ENCODE peak calls at places on chromosomes 6 and 20, in six cellular contexts. Z is lower leg skin, L is AG04450, N is HCT116, A is psoas muscle, I is OCI-LY7. M is an unnamed sample.

GRCh38 chr6:21731411-21732031 is 138.0 kb downstream of the SOX4 start:
- DNase-seq in A (no peak), Z (no peak), N (no peak), L (no peak), I (no peak), M (no peak)

GRCh38 chr20:36862857-36863668 is 12.9 kb upstream of the TLDC2 start:
- DNase-seq in N (no peak), Z (no peak), A (no peak), I (no peak), L (no peak), M (no peak)

GRCh38 chr6:79269877-79270276 is 35.4 kb upstream of the HMGN3 start:
- DNase-seq in Z (peak), N (no peak), L (no peak), A (no peak), I (no peak), M (peak)

GRCh38 chr6:13447949-13448724 is 39.3 kb downstream of the GFOD1 start:
- DNase-seq in Z (no peak), I (no peak), N (no peak), L (no peak), A (no peak), M (no peak)

GRCh38 chr6:118283759-118284158 is 264.3 kb upstream of the PLN start:
- DNase-seq in I (peak), Z (no peak), A (no peak), N (peak), L (peak), M (no peak)

GRCh38 chr6:155177369-155177961 is 86.3 kb upstream of the CLDN20 start:
- DNase-seq in A (no peak), N (peak), I (peak), Z (peak), L (peak), M (no peak)

GRCh38 chr6:21767891-21768659 is 174.5 kb downstream of the SOX4 start:
- DNase-seq in N (no peak), Z (no peak), A (no peak), I (no peak), L (no peak), M (peak)

GRCh38 chr20:63172726-63173125 is 43.2 kb downstream of the YTHDF1 start:
- DNase-seq in Z (no peak), N (peak), I (peak), A (no peak), L (no peak), M (no peak)

GRCh38 chr6:15544321-15544900 is 118.4 kb downstream of the DTNBP1 start:
- DNase-seq in N (no peak), Z (no peak), A (no peak), I (no peak), L (no peak), M (peak)

GRCh38 chr6:11143394-11144371 is 32.2 kb upstream of the ERVFRD-1 start:
- DNase-seq in N (peak), A (peak), L (peak), Z (peak), I (no peak), M (peak)

DNA sequence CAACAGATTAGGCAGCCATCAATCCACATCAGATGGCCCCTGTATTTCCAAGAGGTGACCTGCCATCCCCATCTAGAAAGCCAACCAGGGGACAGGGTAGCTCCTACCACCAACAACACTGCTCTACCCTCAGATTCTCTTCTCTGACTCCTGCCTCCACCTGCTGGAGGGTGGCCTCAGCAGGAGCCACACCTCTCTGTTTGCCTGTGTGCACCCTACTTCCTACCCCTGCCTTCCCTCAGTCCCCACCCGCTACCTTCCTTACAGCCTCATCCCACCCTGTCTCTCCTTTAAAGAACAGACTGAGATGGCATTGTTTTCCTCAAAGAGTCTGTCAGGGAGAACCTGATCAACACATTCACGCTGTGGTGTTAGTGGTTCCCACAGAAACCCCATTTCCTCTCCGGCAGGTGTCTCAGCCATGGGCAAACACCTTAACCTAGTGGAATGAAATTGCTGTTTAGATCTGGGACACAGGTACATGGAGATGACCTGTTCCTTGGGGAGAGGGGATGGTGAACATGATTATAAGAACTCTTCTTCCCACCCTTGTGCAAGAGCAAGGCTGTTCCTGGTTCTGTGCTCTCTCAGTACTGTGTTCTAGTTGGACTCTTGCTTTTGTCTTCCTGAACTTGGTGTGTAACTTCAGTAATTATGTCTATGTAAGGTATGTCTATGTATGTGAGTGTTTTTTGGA is 1.8 kb downstream of the ENTPD6 start:
- DNase-seq in L (no peak), A (no peak), N (no peak), Z (no peak), I (no peak), M (no peak)
- H3K4me3 ChIP-seq in L (no peak), A (no peak), N (peak), Z (no peak), I (no peak), M (peak)

DNA sequence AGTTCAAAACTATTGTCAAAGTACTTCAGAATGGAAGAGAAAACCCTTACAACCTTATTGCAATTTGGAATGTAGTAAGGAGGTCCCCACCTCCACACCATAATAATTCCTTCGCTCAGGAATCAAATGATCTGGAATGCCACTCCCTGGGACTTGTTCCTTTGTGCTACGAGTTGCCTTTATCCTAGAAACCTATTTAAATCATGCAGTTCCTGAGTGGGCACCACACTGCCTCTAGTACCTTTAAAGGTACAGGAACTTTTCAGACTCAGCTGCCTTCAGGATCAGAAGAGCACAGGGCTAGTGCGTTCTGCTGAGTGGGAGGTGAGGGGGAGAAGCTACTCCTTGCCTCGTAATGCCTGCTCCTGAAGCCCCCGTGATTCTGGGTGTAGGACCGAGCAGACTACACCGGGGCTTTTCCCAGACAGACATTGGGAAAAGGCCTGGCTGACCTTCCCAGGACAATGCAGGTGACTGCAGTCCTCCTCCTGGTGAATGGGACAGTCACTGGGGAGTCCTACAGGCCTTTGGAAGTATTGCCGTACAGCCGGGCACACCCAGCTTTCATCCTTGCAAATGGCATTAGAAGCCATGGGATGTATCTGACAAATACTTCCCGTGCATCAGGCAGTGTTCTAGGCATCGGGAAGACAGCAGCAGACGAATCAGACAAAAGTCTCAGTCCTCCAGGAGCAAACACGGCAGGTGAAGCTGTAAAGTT is 11.8 kb upstream of the TUBB2B start:
- DNase-seq in I (no peak), L (no peak), N (peak), A (no peak), Z (no peak), M (no peak)
- H3K4me3 ChIP-seq in I (no peak), L (no peak), N (no peak), A (no peak), Z (no peak), M (no peak)

GRCh38 chr6:159540883-159541282 is 152.2 kb downstream of the SOD2 start:
- DNase-seq in N (no peak), L (no peak), A (no peak), I (no peak), Z (no peak), M (no peak)

GRCh38 chr6:159540152-159540551 is 152.9 kb downstream of the SOD2 start:
- DNase-seq in N (peak), L (no peak), Z (no peak), I (peak), A (no peak), M (no peak)

GRCh38 chr6:159535629-159536028 is 157.4 kb downstream of the SOD2 start:
- DNase-seq in I (no peak), A (no peak), L (no peak), Z (no peak), N (no peak), M (no peak)

GRCh38 chr6:159541296-159541695 is 151.7 kb downstream of the SOD2 start:
- DNase-seq in I (no peak), N (no peak), L (no peak), Z (no peak), A (no peak), M (no peak)
- H3K4me3 ChIP-seq in I (no peak), N (no peak), L (no peak), Z (no peak), A (no peak), M (no peak)

GRCh38 chr6:51214442-51214841 is 395.8 kb downstream of the TFAP2B start:
- DNase-seq in A (no peak), I (no peak), N (no peak), L (no peak), Z (no peak), M (no peak)
- H3K4me3 ChIP-seq in A (no peak), I (no peak), N (no peak), L (no peak), Z (no peak), M (no peak)

DNA sequence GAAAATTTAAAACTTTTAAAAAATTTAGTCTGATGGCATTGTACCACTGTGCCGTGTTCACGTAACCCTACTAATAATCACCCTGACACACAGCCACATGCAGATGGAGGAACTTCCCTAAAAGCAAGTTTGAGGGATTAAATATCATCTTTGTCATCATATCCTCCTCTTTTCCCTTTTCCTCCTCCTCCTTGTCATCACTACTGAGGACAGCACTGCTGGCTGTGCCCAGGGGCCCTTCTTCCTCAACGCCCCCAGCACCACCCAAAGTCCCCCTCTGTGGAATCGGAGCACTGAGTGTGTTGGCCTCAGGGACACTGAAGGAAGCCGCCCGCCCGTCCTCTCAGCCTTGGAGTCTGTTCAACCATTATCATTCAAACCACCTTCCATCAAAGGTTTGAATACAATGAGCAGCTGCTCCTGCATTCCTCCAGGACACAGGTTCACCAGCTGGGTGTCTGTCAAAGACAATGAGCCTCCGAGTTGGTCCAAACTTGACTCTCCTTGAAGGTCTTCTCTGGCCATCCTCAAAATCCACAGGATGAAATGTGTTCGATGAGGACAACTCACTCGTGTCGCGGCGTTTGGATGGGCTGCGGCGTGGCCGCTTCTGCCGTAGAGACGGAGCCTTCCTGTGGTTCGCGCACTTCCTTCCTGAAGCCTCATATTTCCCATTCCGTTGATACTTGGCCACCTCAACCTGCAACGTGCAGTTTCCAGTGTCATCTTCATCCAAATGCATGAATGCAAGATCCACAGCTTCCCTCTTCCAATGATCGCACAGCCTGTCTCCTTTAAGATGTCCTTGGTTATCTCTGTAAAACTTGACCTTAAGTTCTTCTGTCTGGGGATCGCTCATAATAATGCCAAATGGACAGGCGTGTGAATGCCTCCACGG is 23.3 kb downstream of the NQO2 start:
- DNase-seq in I (no peak), Z (no peak), A (peak), N (no peak), L (no peak), M (no peak)
- H3K4me3 ChIP-seq in I (peak), Z (peak), A (peak), N (no peak), L (no peak), M (no peak)

GRCh38 chr6:150600003-150600301 is 267 bp downstream of the PLEKHG1 start:
- DNase-seq in A (no peak), I (no peak), L (no peak), N (no peak), Z (no peak), M (no peak)
- H3K4me3 ChIP-seq in A (peak), I (peak), L (peak), N (peak), Z (peak), M (peak)

GRCh38 chr6:150867117-150867516 is 1.6 kb downstream of the MTHFD1L start:
- DNase-seq in L (no peak), I (peak), N (no peak), Z (no peak), A (no peak), M (no peak)
- H3K4me3 ChIP-seq in L (peak), I (peak), N (peak), Z (no peak), A (peak), M (peak)

GRCh38 chr20:45987108-45987780 is 15.2 kb upstream of the ZNF335 start:
- DNase-seq in A (peak), Z (no peak), I (peak), N (peak), L (no peak), M (no peak)
- H3K4me3 ChIP-seq in A (no peak), Z (no peak), I (no peak), N (no peak), L (no peak), M (no peak)

GRCh38 chr20:33672426-33673114 is 1.7 kb downstream of the NECAB3 start:
- DNase-seq in N (no peak), Z (no peak), L (no peak), A (no peak), I (no peak), M (no peak)
- H3K4me3 ChIP-seq in N (peak), Z (no peak), L (peak), A (peak), I (peak), M (peak)

GRCh38 chr20:5171790-5172164 is 45.0 kb downstream of the CDS2 start:
- DNase-seq in A (no peak), I (no peak), N (no peak), L (no peak), Z (no peak), M (no peak)
- H3K4me3 ChIP-seq in A (peak), I (no peak), N (no peak), L (no peak), Z (no peak), M (no peak)

M was measured in skeletal muscle cell.